ENCODE peak calls at places on chromosomes 3 and 15, in nine cellular contexts. X is thoracic aorta; J is H9; R is psoas muscle; E is CD8-positive, alpha-beta T cell; I is keratinocyte; W is CD8-positive, alpha-beta memory T cell; Z is upper lobe of right lung; P is heart left ventricle. L is an unnamed sample.

GRCh38 chr15:75202251-75203016 is 752 bp downstream of the C15orf39 start:
- DNase-seq in X (peak; percentile 42), J (peak; percentile 51), R (peak; percentile 81), E (peak; percentile 94), I (no peak), W (peak; percentile 84), Z (peak; percentile 91), P (peak; percentile 91), L (peak; percentile 87)

GRCh38 chr3:34206996-34207395 is 408.6 kb downstream of the PDCD6IP start:
- DNase-seq in X (no peak), J (no peak), R (no peak), E (no peak), I (no peak), W (no peak), Z (no peak), P (no peak), L (no peak)

GRCh38 chr15:87877114-87877810 is 379.3 kb downstream of the NTRK3 start:
- DNase-seq in X (no peak), J (no peak), R (no peak), E (no peak), I (no peak), W (no peak), Z (no peak), P (no peak), L (no peak)

GRCh38 chr15:60910202-60910601 is 318.9 kb downstream of the RORA start:
- DNase-seq in X (no peak), J (no peak), R (no peak), E (no peak), I (no peak), W (no peak), Z (no peak), P (no peak), L (no peak)

GRCh38 chr15:63283126-63283525 is 5.7 kb downstream of the APH1B start:
- DNase-seq in X (no peak), J (no peak), R (no peak), E (no peak), I (no peak), W (no peak), Z (peak; percentile 78), P (no peak), L (no peak)

GRCh38 chr3:196165850-196166249 is 45.4 kb downstream of the ZDHHC19 start:
- DNase-seq in X (no peak), J (no peak), R (no peak), E (no peak), I (no peak), W (no peak), Z (no peak), P (no peak), L (no peak)

GRCh38 chr3:60303160-60303559 is 948.1 kb downstream of the FHIT start:
- DNase-seq in X (no peak), J (no peak), R (no peak), E (no peak), I (no peak), W (no peak), Z (no peak), P (no peak), L (no peak)

GRCh38 chr3:143849854-143850549 is 1.7 kb upstream of the SLC9A9 start:
- DNase-seq in X (no peak), J (no peak), R (no peak), E (no peak), I (peak; percentile 40), W (no peak), Z (no peak), P (no peak), L (no peak)

GRCh38 chr15:36133686-36134085 is 445.7 kb upstream of the CDIN1 start:
- DNase-seq in X (no peak), J (no peak), R (no peak), E (no peak), I (no peak), W (no peak), Z (no peak), P (no peak), L (no peak)

GRCh38 chr3:183381179-183381578 is 47.2 kb downstream of the MCF2L2 start:
- DNase-seq in X (no peak), J (no peak), R (no peak), E (no peak), I (peak; percentile 64), W (no peak), Z (no peak), P (no peak), L (no peak)

GRCh38 chr3:197083486-197083885 is 53.9 kb upstream of the MELTF start:
- DNase-seq in X (no peak), J (no peak), R (peak; percentile 25), E (no peak), I (no peak), W (no peak), Z (no peak), P (no peak), L (no peak)

GRCh38 chr3:176971613-176972174 is 225.6 kb downstream of the TBL1XR1 start:
- DNase-seq in X (no peak), J (no peak), R (no peak), E (no peak), I (no peak), W (no peak), Z (no peak), P (no peak), L (no peak)

GRCh38 chr3:47455806-47456452 is 19.8 kb downstream of the SCAP start:
- DNase-seq in X (no peak), J (no peak), R (no peak), E (no peak), I (no peak), W (no peak), Z (no peak), P (no peak), L (no peak)

GRCh38 chr15:73317651-73318462 is 50.9 kb downstream of the HCN4 start:
- DNase-seq in X (no peak), J (peak; percentile 22), R (no peak), E (no peak), I (no peak), W (no peak), Z (peak; percentile 45), P (no peak), L (no peak)

GRCh38 chr15:94168250-94168649 is 63.1 kb upstream of the MCTP2 start:
- DNase-seq in X (no peak), J (no peak), R (no peak), E (no peak), I (no peak), W (no peak), Z (no peak), P (no peak), L (no peak)

GRCh38 chr15:27465213-27465612 is 494.2 kb downstream of the GABRG3 start:
- DNase-seq in X (no peak), J (no peak), R (no peak), E (no peak), I (no peak), W (no peak), Z (no peak), P (no peak), L (no peak)
- H3K9me3 ChIP-seq in X (no peaks in the 10 kb centered on the region), J (no peaks in the 10 kb centered on the region), R (no peaks in the 10 kb centered on the region), E (no peaks in the 10 kb centered on the region), I (no peaks in the 10 kb centered on the region), W (no peaks in the 10 kb centered on the region), Z (no peaks in the 10 kb centered on the region), P (no peaks in the 10 kb centered on the region), L (no peaks in the 10 kb centered on the region)

DNA sequence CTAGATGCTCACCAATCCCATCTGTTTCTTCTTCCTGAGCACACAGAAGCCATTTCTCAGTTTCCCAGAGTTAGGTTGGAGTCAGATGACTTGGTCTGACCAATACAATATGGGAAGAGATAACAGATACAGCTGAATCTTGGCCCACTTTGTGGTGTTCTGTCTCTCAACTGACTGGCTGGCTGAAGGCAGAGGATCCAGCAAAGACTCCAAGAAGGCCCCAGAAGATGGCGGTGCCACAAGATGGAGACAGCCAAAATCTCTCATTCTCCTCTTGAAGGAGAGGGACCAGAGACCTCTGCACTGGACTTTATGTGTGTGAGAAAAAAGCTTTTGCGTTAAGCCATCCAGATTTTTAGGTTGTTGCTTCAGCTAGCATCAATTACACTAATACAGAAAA is 8.2 kb upstream of the OXSR1 start:
- DNase-seq in X (no peak), J (no peak), R (no peak), E (no peak), I (no peak), W (no peak), Z (no peak), P (no peak), L (no peak)
- H3K4me1 ChIP-seq in X (no peaks in the 10 kb centered on the region), J (no peaks in the 10 kb centered on the region), R (no peaks in the 10 kb centered on the region), E (no peaks in the 10 kb centered on the region), I (peaks cover 54% of the 10 kb centered on the region), W (no peaks in the 10 kb centered on the region), Z (peaks cover 15% of the 10 kb centered on the region), P (no peaks in the 10 kb centered on the region), L (peaks cover 7% of the 10 kb centered on the region)

GRCh38 chr3:10774825-10775224 is 41.2 kb upstream of the SLC6A11 start:
- DNase-seq in X (no peak), J (no peak), R (no peak), E (no peak), I (no peak), W (no peak), Z (no peak), P (no peak), L (no peak)

GRCh38 chr3:10775828-10776227 is 40.2 kb upstream of the SLC6A11 start:
- DNase-seq in X (no peak), J (no peak), R (no peak), E (no peak), I (no peak), W (no peak), Z (no peak), P (no peak), L (no peak)

GRCh38 chr3:10774129-10774670 is 41.8 kb upstream of the SLC6A11 start:
- DNase-seq in X (no peak), J (no peak), R (no peak), E (no peak), I (no peak), W (no peak), Z (no peak), P (no peak), L (no peak)

GRCh38 chr3:10777627-10778026 is 38.4 kb upstream of the SLC6A11 start:
- DNase-seq in X (no peak), J (no peak), R (no peak), E (no peak), I (no peak), W (no peak), Z (no peak), P (no peak), L (no peak)

DNA sequence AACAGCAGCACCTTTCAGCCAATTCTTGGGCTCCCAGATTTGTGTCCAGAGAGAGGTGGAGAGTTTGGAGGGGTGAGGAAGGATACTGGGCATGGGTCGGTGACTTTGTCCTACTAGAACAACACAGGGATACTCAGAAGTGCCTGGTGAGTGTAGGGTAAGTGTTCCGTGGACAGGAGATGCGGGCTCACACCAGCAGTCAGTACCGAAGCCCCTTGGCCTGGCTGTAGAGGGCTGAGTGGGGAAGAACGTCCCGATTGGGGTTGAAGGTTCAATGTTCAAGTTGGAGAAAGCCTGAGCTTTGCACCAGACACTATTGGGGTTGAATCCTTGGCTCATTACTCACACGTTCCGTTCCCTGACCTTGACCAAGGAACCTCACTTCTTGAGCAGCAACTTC is 40.8 kb upstream of the SLC6A11 start:
- DNase-seq in X (no peak), J (no peak), R (no peak), E (no peak), I (no peak), W (no peak), Z (no peak), P (no peak), L (no peak)
- H3K27ac ChIP-seq in X (no peak overlapping the region), J (no peak overlapping the region), R (no peak overlapping the region), E (no peak overlapping the region), I (no peak overlapping the region), W (no peak overlapping the region), Z (no peak overlapping the region), P (no peak overlapping the region), L (no peak overlapping the region)

DNA sequence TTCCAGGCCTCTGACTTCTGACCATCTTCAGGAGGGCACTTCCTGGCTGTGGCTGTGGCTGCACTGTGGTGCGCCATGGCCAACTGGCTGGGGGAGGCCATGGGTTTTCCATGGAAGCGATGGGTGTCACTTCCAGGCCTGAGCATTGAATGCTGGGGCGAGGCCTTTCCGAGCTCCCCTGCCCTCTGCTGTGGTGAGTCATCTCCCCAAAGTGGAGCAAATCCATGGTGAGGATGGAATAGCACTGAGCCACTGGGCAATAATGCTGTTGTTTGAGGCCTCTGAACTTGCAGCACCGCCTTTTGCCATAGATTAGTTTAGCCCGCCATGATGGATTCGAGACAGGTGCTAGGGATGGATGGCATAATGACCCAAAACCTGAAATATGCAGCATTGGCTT is 155.5 kb downstream of the GABRG3 start:
- DNase-seq in X (no peak), J (no peak), R (no peak), E (no peak), I (no peak), W (no peak), Z (no peak), P (no peak), L (no peak)
- H3K9me3 ChIP-seq in X (no peaks in the 10 kb centered on the region), J (no peaks in the 10 kb centered on the region), R (peaks cover 6% of the 10 kb centered on the region), E (no peaks in the 10 kb centered on the region), I (peaks cover 4% of the 10 kb centered on the region), W (no peaks in the 10 kb centered on the region), Z (no peaks in the 10 kb centered on the region), P (no peaks in the 10 kb centered on the region), L (no peaks in the 10 kb centered on the region)